ENCODE peak calls at places on chromosome 1, in ten cellular contexts. One of them, this sample, is unnamed.

GRCh38 chr1:173596097-173596825 is 6.6 kb downstream of the SLC9C2 start:
- DNase-seq in anterior cingulate cortex: no peak
- DNase-seq in activated CD4-positive, alpha-beta T cell treated with anti-CD3 and anti-CD28 coated beads, Interleukin-2, amount 50 U/mL, for 1 hour: no peak
- DNase-seq in kidney tubule cell: no peak
- DNase-seq in fibroblast of the conjunctiva: no peak
- DNase-seq in cortex of kidney: no peak
- DNase-seq in caudate nucleus: no peak
- DNase-seq in A549: no peak
- DNase-seq in smooth muscle cell of the brain vasculature: no peak
- DNase-seq in upper lobe of left lung: no peak
- DNase-seq in this sample: no peak

GRCh38 chr1:154441241-154441888 is 36.2 kb downstream of the IL6R start:
- DNase-seq in anterior cingulate cortex: no peak
- DNase-seq in activated CD4-positive, alpha-beta T cell treated with anti-CD3 and anti-CD28 coated beads, Interleukin-2, amount 50 U/mL, for 1 hour: no peak
- DNase-seq in kidney tubule cell: no peak
- DNase-seq in fibroblast of the conjunctiva: no peak
- DNase-seq in cortex of kidney: no peak
- DNase-seq in caudate nucleus: no peak
- DNase-seq in A549: no peak
- DNase-seq in smooth muscle cell of the brain vasculature: no peak
- DNase-seq in upper lobe of left lung: no peak
- DNase-seq in this sample: peak; percentile 40

GRCh38 chr1:16372535-16373340 is 5.7 kb downstream of the SZRD1 start:
- DNase-seq in anterior cingulate cortex: no peak
- DNase-seq in activated CD4-positive, alpha-beta T cell treated with anti-CD3 and anti-CD28 coated beads, Interleukin-2, amount 50 U/mL, for 1 hour: no peak
- DNase-seq in kidney tubule cell: peak; percentile 30
- DNase-seq in fibroblast of the conjunctiva: no peak
- DNase-seq in cortex of kidney: no peak
- DNase-seq in caudate nucleus: no peak
- DNase-seq in A549: peak; percentile 75
- DNase-seq in smooth muscle cell of the brain vasculature: no peak
- DNase-seq in upper lobe of left lung: no peak
- DNase-seq in this sample: no peak

GRCh38 chr1:2795926-2796325 is 5.6 kb downstream of the TTC34 start:
- DNase-seq in anterior cingulate cortex: no peak
- DNase-seq in activated CD4-positive, alpha-beta T cell treated with anti-CD3 and anti-CD28 coated beads, Interleukin-2, amount 50 U/mL, for 1 hour: no peak
- DNase-seq in kidney tubule cell: no peak
- DNase-seq in fibroblast of the conjunctiva: no peak
- DNase-seq in cortex of kidney: no peak
- DNase-seq in caudate nucleus: no peak
- DNase-seq in A549: no peak
- DNase-seq in smooth muscle cell of the brain vasculature: no peak
- DNase-seq in upper lobe of left lung: no peak
- DNase-seq in this sample: no peak

GRCh38 chr1:180562582-180562981 is 3.8 kb downstream of the OVAAL start:
- DNase-seq in anterior cingulate cortex: no peak
- DNase-seq in activated CD4-positive, alpha-beta T cell treated with anti-CD3 and anti-CD28 coated beads, Interleukin-2, amount 50 U/mL, for 1 hour: no peak
- DNase-seq in kidney tubule cell: peak; percentile 21
- DNase-seq in fibroblast of the conjunctiva: no peak
- DNase-seq in cortex of kidney: no peak
- DNase-seq in caudate nucleus: no peak
- DNase-seq in A549: no peak
- DNase-seq in smooth muscle cell of the brain vasculature: no peak
- DNase-seq in upper lobe of left lung: no peak
- DNase-seq in this sample: no peak

GRCh38 chr1:95974586-95974985 is 740.6 kb downstream of the RWDD3 start:
- DNase-seq in anterior cingulate cortex: no peak
- DNase-seq in activated CD4-positive, alpha-beta T cell treated with anti-CD3 and anti-CD28 coated beads, Interleukin-2, amount 50 U/mL, for 1 hour: no peak
- DNase-seq in kidney tubule cell: peak; percentile 67
- DNase-seq in fibroblast of the conjunctiva: no peak
- DNase-seq in cortex of kidney: no peak
- DNase-seq in caudate nucleus: no peak
- DNase-seq in A549: no peak
- DNase-seq in smooth muscle cell of the brain vasculature: no peak
- DNase-seq in upper lobe of left lung: no peak
- DNase-seq in this sample: no peak

GRCh38 chr1:104295516-104295915 is 545.8 kb downstream of the AMY1C start:
- DNase-seq in anterior cingulate cortex: no peak
- DNase-seq in activated CD4-positive, alpha-beta T cell treated with anti-CD3 and anti-CD28 coated beads, Interleukin-2, amount 50 U/mL, for 1 hour: no peak
- DNase-seq in kidney tubule cell: no peak
- DNase-seq in fibroblast of the conjunctiva: no peak
- DNase-seq in cortex of kidney: no peak
- DNase-seq in caudate nucleus: no peak
- DNase-seq in A549: no peak
- DNase-seq in smooth muscle cell of the brain vasculature: no peak
- DNase-seq in upper lobe of left lung: no peak
- DNase-seq in this sample: no peak

GRCh38 chr1:36486436-36487335 is 4.0 kb upstream of the CSF3R start:
- DNase-seq in anterior cingulate cortex: no peak
- DNase-seq in activated CD4-positive, alpha-beta T cell treated with anti-CD3 and anti-CD28 coated beads, Interleukin-2, amount 50 U/mL, for 1 hour: no peak
- DNase-seq in kidney tubule cell: no peak
- DNase-seq in fibroblast of the conjunctiva: no peak
- DNase-seq in cortex of kidney: no peak
- DNase-seq in caudate nucleus: no peak
- DNase-seq in A549: peak; percentile 93
- DNase-seq in smooth muscle cell of the brain vasculature: no peak
- DNase-seq in upper lobe of left lung: peak; percentile 98
- DNase-seq in this sample: no peak

GRCh38 chr1:16181887-16182719 is 26.2 kb upstream of the EPHA2 start:
- DNase-seq in anterior cingulate cortex: no peak
- DNase-seq in activated CD4-positive, alpha-beta T cell treated with anti-CD3 and anti-CD28 coated beads, Interleukin-2, amount 50 U/mL, for 1 hour: no peak
- DNase-seq in kidney tubule cell: peak; percentile 95
- DNase-seq in fibroblast of the conjunctiva: peak; percentile 86
- DNase-seq in cortex of kidney: no peak
- DNase-seq in caudate nucleus: no peak
- DNase-seq in A549: peak; percentile 93
- DNase-seq in smooth muscle cell of the brain vasculature: peak; percentile 70
- DNase-seq in upper lobe of left lung: peak; percentile 93
- DNase-seq in this sample: no peak

GRCh38 chr1:235601087-235601486 is 48.5 kb downstream of the GNG4 start:
- DNase-seq in anterior cingulate cortex: no peak
- DNase-seq in activated CD4-positive, alpha-beta T cell treated with anti-CD3 and anti-CD28 coated beads, Interleukin-2, amount 50 U/mL, for 1 hour: peak; percentile 4
- DNase-seq in kidney tubule cell: peak; percentile 16
- DNase-seq in fibroblast of the conjunctiva: no peak
- DNase-seq in cortex of kidney: no peak
- DNase-seq in caudate nucleus: no peak
- DNase-seq in A549: peak; percentile 16
- DNase-seq in smooth muscle cell of the brain vasculature: no peak
- DNase-seq in upper lobe of left lung: no peak
- DNase-seq in this sample: peak; percentile 8

GRCh38 chr1:107058245-107059032 is 2.0 kb downstream of the PRMT6 start:
- DNase-seq in anterior cingulate cortex: no peak
- DNase-seq in activated CD4-positive, alpha-beta T cell treated with anti-CD3 and anti-CD28 coated beads, Interleukin-2, amount 50 U/mL, for 1 hour: no peak
- DNase-seq in kidney tubule cell: peak; percentile 6
- DNase-seq in fibroblast of the conjunctiva: no peak
- DNase-seq in cortex of kidney: no peak
- DNase-seq in caudate nucleus: no peak
- DNase-seq in A549: no peak
- DNase-seq in smooth muscle cell of the brain vasculature: no peak
- DNase-seq in upper lobe of left lung: no peak
- DNase-seq in this sample: no peak

GRCh38 chr1:1291023-1291528 is 10.8 kb downstream of the SCNN1D start:
- DNase-seq in anterior cingulate cortex: no peak
- DNase-seq in activated CD4-positive, alpha-beta T cell treated with anti-CD3 and anti-CD28 coated beads, Interleukin-2, amount 50 U/mL, for 1 hour: no peak
- DNase-seq in kidney tubule cell: peak; percentile 31
- DNase-seq in fibroblast of the conjunctiva: no peak
- DNase-seq in cortex of kidney: no peak
- DNase-seq in caudate nucleus: no peak
- DNase-seq in A549: no peak
- DNase-seq in smooth muscle cell of the brain vasculature: no peak
- DNase-seq in upper lobe of left lung: no peak
- DNase-seq in this sample: no peak

GRCh38 chr1:26368486-26368885 is 4.1 kb downstream of the ZNF683 start:
- DNase-seq in anterior cingulate cortex: no peak
- DNase-seq in activated CD4-positive, alpha-beta T cell treated with anti-CD3 and anti-CD28 coated beads, Interleukin-2, amount 50 U/mL, for 1 hour: no peak
- DNase-seq in kidney tubule cell: no peak
- DNase-seq in fibroblast of the conjunctiva: no peak
- DNase-seq in cortex of kidney: no peak
- DNase-seq in caudate nucleus: no peak
- DNase-seq in A549: no peak
- DNase-seq in smooth muscle cell of the brain vasculature: no peak
- DNase-seq in upper lobe of left lung: no peak
- DNase-seq in this sample: no peak

GRCh38 chr1:85546748-85547147 is 33.8 kb upstream of the CCN1 start:
- DNase-seq in anterior cingulate cortex: no peak
- DNase-seq in activated CD4-positive, alpha-beta T cell treated with anti-CD3 and anti-CD28 coated beads, Interleukin-2, amount 50 U/mL, for 1 hour: no peak
- DNase-seq in kidney tubule cell: no peak
- DNase-seq in fibroblast of the conjunctiva: no peak
- DNase-seq in cortex of kidney: no peak
- DNase-seq in caudate nucleus: no peak
- DNase-seq in A549: no peak
- DNase-seq in smooth muscle cell of the brain vasculature: no peak
- DNase-seq in upper lobe of left lung: no peak
- DNase-seq in this sample: no peak

GRCh38 chr1:3932156-3932555 is 32.1 kb upstream of the C1orf174 start:
- DNase-seq in anterior cingulate cortex: no peak
- DNase-seq in activated CD4-positive, alpha-beta T cell treated with anti-CD3 and anti-CD28 coated beads, Interleukin-2, amount 50 U/mL, for 1 hour: no peak
- DNase-seq in kidney tubule cell: no peak
- DNase-seq in fibroblast of the conjunctiva: no peak
- DNase-seq in cortex of kidney: no peak
- DNase-seq in caudate nucleus: no peak
- DNase-seq in A549: no peak
- DNase-seq in smooth muscle cell of the brain vasculature: no peak
- DNase-seq in upper lobe of left lung: no peak
- DNase-seq in this sample: no peak

GRCh38 chr1:187091666-187092065 is 262.9 kb downstream of the PLA2G4A start:
- DNase-seq in anterior cingulate cortex: no peak
- DNase-seq in activated CD4-positive, alpha-beta T cell treated with anti-CD3 and anti-CD28 coated beads, Interleukin-2, amount 50 U/mL, for 1 hour: no peak
- DNase-seq in kidney tubule cell: peak; percentile 33
- DNase-seq in fibroblast of the conjunctiva: no peak
- DNase-seq in cortex of kidney: no peak
- DNase-seq in caudate nucleus: no peak
- DNase-seq in A549: peak; percentile 11
- DNase-seq in smooth muscle cell of the brain vasculature: no peak
- DNase-seq in upper lobe of left lung: no peak
- DNase-seq in this sample: no peak

GRCh38 chr1:50023292-50024159 is at the start of gene AGBL4:
- DNase-seq in anterior cingulate cortex: peak; percentile 34
- DNase-seq in activated CD4-positive, alpha-beta T cell treated with anti-CD3 and anti-CD28 coated beads, Interleukin-2, amount 50 U/mL, for 1 hour: no peak
- DNase-seq in kidney tubule cell: peak; percentile 69
- DNase-seq in fibroblast of the conjunctiva: no peak
- DNase-seq in cortex of kidney: no peak
- DNase-seq in caudate nucleus: no peak
- DNase-seq in A549: peak; percentile 16
- DNase-seq in smooth muscle cell of the brain vasculature: no peak
- DNase-seq in upper lobe of left lung: peak; percentile 70
- DNase-seq in this sample: no peak

GRCh38 chr1:43688594-43689000 is 18.7 kb upstream of the ST3GAL3 start:
- DNase-seq in anterior cingulate cortex: no peak
- DNase-seq in activated CD4-positive, alpha-beta T cell treated with anti-CD3 and anti-CD28 coated beads, Interleukin-2, amount 50 U/mL, for 1 hour: no peak
- DNase-seq in kidney tubule cell: peak; percentile 64
- DNase-seq in fibroblast of the conjunctiva: no peak
- DNase-seq in cortex of kidney: no peak
- DNase-seq in caudate nucleus: no peak
- DNase-seq in A549: no peak
- DNase-seq in smooth muscle cell of the brain vasculature: no peak
- DNase-seq in upper lobe of left lung: no peak
- DNase-seq in this sample: no peak

GRCh38 chr1:37177230-37177864 is 143.0 kb upstream of the GRIK3 start:
- DNase-seq in anterior cingulate cortex: no peak
- DNase-seq in activated CD4-positive, alpha-beta T cell treated with anti-CD3 and anti-CD28 coated beads, Interleukin-2, amount 50 U/mL, for 1 hour: no peak
- DNase-seq in kidney tubule cell: peak; percentile 40
- DNase-seq in fibroblast of the conjunctiva: no peak
- DNase-seq in cortex of kidney: no peak
- DNase-seq in caudate nucleus: no peak
- DNase-seq in A549: peak; percentile 58
- DNase-seq in smooth muscle cell of the brain vasculature: no peak
- DNase-seq in upper lobe of left lung: peak; percentile 33
- DNase-seq in this sample: no peak

GRCh38 chr1:216566809-216567208 is 143.6 kb upstream of the USH2A start:
- DNase-seq in anterior cingulate cortex: no peak
- DNase-seq in activated CD4-positive, alpha-beta T cell treated with anti-CD3 and anti-CD28 coated beads, Interleukin-2, amount 50 U/mL, for 1 hour: no peak
- DNase-seq in kidney tubule cell: peak; percentile 13
- DNase-seq in fibroblast of the conjunctiva: peak; percentile 2
- DNase-seq in cortex of kidney: no peak
- DNase-seq in caudate nucleus: no peak
- DNase-seq in A549: peak; percentile 10
- DNase-seq in smooth muscle cell of the brain vasculature: peak; percentile 12
- DNase-seq in upper lobe of left lung: no peak
- DNase-seq in this sample: no peak

GRCh38 chr1:119859647-119860046 is 36.7 kb downstream of the ADAM30 start:
- DNase-seq in anterior cingulate cortex: no peak
- DNase-seq in activated CD4-positive, alpha-beta T cell treated with anti-CD3 and anti-CD28 coated beads, Interleukin-2, amount 50 U/mL, for 1 hour: no peak
- DNase-seq in kidney tubule cell: peak; percentile 78
- DNase-seq in fibroblast of the conjunctiva: peak; percentile 10
- DNase-seq in cortex of kidney: no peak
- DNase-seq in caudate nucleus: no peak
- DNase-seq in A549: peak; percentile 12
- DNase-seq in smooth muscle cell of the brain vasculature: peak; percentile 32
- DNase-seq in upper lobe of left lung: no peak
- DNase-seq in this sample: no peak

GRCh38 chr1:221961532-221962292 is 219.8 kb upstream of the DUSP10 start:
- DNase-seq in anterior cingulate cortex: no peak
- DNase-seq in activated CD4-positive, alpha-beta T cell treated with anti-CD3 and anti-CD28 coated beads, Interleukin-2, amount 50 U/mL, for 1 hour: peak; percentile 1
- DNase-seq in kidney tubule cell: peak; percentile 79
- DNase-seq in fibroblast of the conjunctiva: peak; percentile 14
- DNase-seq in cortex of kidney: no peak
- DNase-seq in caudate nucleus: no peak
- DNase-seq in A549: peak; percentile 19
- DNase-seq in smooth muscle cell of the brain vasculature: peak; percentile 3
- DNase-seq in upper lobe of left lung: peak; percentile 79
- DNase-seq in this sample: no peak

GRCh38 chr1:179092896-179093461 is 11.1 kb downstream of the TOR3A start:
- DNase-seq in anterior cingulate cortex: no peak
- DNase-seq in activated CD4-positive, alpha-beta T cell treated with anti-CD3 and anti-CD28 coated beads, Interleukin-2, amount 50 U/mL, for 1 hour: no peak
- DNase-seq in kidney tubule cell: no peak
- DNase-seq in fibroblast of the conjunctiva: no peak
- DNase-seq in cortex of kidney: no peak
- DNase-seq in caudate nucleus: no peak
- DNase-seq in A549: no peak
- DNase-seq in smooth muscle cell of the brain vasculature: no peak
- DNase-seq in upper lobe of left lung: no peak
- DNase-seq in this sample: no peak

GRCh38 chr1:24896176-24896575 is 33.9 kb downstream of the RUNX3 start:
- DNase-seq in anterior cingulate cortex: no peak
- DNase-seq in activated CD4-positive, alpha-beta T cell treated with anti-CD3 and anti-CD28 coated beads, Interleukin-2, amount 50 U/mL, for 1 hour: no peak
- DNase-seq in kidney tubule cell: no peak
- DNase-seq in fibroblast of the conjunctiva: no peak
- DNase-seq in cortex of kidney: no peak
- DNase-seq in caudate nucleus: no peak
- DNase-seq in A549: no peak
- DNase-seq in smooth muscle cell of the brain vasculature: no peak
- DNase-seq in upper lobe of left lung: peak; percentile 12
- DNase-seq in this sample: no peak

GRCh38 chr1:114341886-114342285 is 169.1 kb downstream of the TRIM33 start:
- DNase-seq in anterior cingulate cortex: no peak
- DNase-seq in activated CD4-positive, alpha-beta T cell treated with anti-CD3 and anti-CD28 coated beads, Interleukin-2, amount 50 U/mL, for 1 hour: no peak
- DNase-seq in kidney tubule cell: no peak
- DNase-seq in fibroblast of the conjunctiva: peak; percentile 37
- DNase-seq in cortex of kidney: no peak
- DNase-seq in caudate nucleus: no peak
- DNase-seq in A549: no peak
- DNase-seq in smooth muscle cell of the brain vasculature: no peak
- DNase-seq in upper lobe of left lung: no peak
- DNase-seq in this sample: no peak

This sample was measured in naive thymus-derived CD4-positive, alpha-beta T cell.